ENCODE peak calls at places on chromosome 22, in eight cellular contexts. One of them, this sample, is unnamed. For H3K4me1 and H3K36me3, the result is how much of the 10 kb centered on the place peaks cover.

GRCh38 chr22:22711532-22711913 is 67.1 kb downstream of the GGTLC2 start:
- DNase-seq in SK-N-SH: no peak
- DNase-seq in mesenchymal stem cell: no peak
- DNase-seq in K562: no peak
- DNase-seq in mammary epithelial cell: no peak
- DNase-seq in fibroblast of lung: no peak
- DNase-seq in GM23338: no peak
- DNase-seq in IMR-90: no peak
- DNase-seq in this sample: no peak

GRCh38 chr22:49119551-49119952 is 708.1 kb downstream of the BRD1 start:
- DNase-seq in SK-N-SH: no peak
- DNase-seq in mesenchymal stem cell: no peak
- DNase-seq in K562: no peak
- DNase-seq in mammary epithelial cell: no peak
- DNase-seq in fibroblast of lung: no peak
- DNase-seq in GM23338: no peak
- DNase-seq in IMR-90: no peak
- DNase-seq in this sample: no peak

GRCh38 chr22:32794449-32795213 is 6.9 kb upstream of the TIMP3 start:
- DNase-seq in SK-N-SH: no peak
- DNase-seq in mesenchymal stem cell: no peak
- DNase-seq in K562: peak
- DNase-seq in mammary epithelial cell: no peak
- DNase-seq in fibroblast of lung: peak
- DNase-seq in GM23338: peak
- DNase-seq in IMR-90: peak
- DNase-seq in this sample: peak

GRCh38 chr22:16824718-16825687 is at the start of gene XKR3:
- DNase-seq in SK-N-SH: no peak
- DNase-seq in mesenchymal stem cell: no peak
- DNase-seq in K562: no peak
- DNase-seq in mammary epithelial cell: no peak
- DNase-seq in fibroblast of lung: no peak
- DNase-seq in GM23338: peak
- DNase-seq in IMR-90: no peak
- DNase-seq in this sample: peak

GRCh38 chr22:44102121-44102520 is 78.0 kb downstream of the PARVB start:
- DNase-seq in SK-N-SH: no peak
- DNase-seq in mesenchymal stem cell: no peak
- DNase-seq in K562: no peak
- DNase-seq in mammary epithelial cell: no peak
- DNase-seq in fibroblast of lung: no peak
- DNase-seq in GM23338: no peak
- DNase-seq in IMR-90: no peak
- DNase-seq in this sample: no peak

GRCh38 chr22:43847376-43848289 is 14.7 kb downstream of the SULT4A1 start:
- DNase-seq in SK-N-SH: no peak
- DNase-seq in mesenchymal stem cell: no peak
- DNase-seq in K562: no peak
- DNase-seq in mammary epithelial cell: no peak
- DNase-seq in fibroblast of lung: no peak
- DNase-seq in GM23338: no peak
- DNase-seq in IMR-90: no peak
- DNase-seq in this sample: no peak

GRCh38 chr22:39946571-39947407 is 13.4 kb upstream of the TMA7B start:
- DNase-seq in SK-N-SH: peak
- DNase-seq in mesenchymal stem cell: no peak
- DNase-seq in K562: peak
- DNase-seq in mammary epithelial cell: peak
- DNase-seq in fibroblast of lung: no peak
- DNase-seq in GM23338: no peak
- DNase-seq in IMR-90: no peak
- DNase-seq in this sample: no peak

GRCh38 chr22:32920032-32920628 is 118.6 kb downstream of the TIMP3 start:
- DNase-seq in SK-N-SH: peak
- DNase-seq in mesenchymal stem cell: peak
- DNase-seq in K562: no peak
- DNase-seq in mammary epithelial cell: no peak
- DNase-seq in fibroblast of lung: peak
- DNase-seq in GM23338: no peak
- DNase-seq in IMR-90: peak
- DNase-seq in this sample: peak

GRCh38 chr22:17700778-17701177 is 62.2 kb downstream of the BCL2L13 start:
- DNase-seq in SK-N-SH: no peak
- DNase-seq in mesenchymal stem cell: no peak
- DNase-seq in K562: no peak
- DNase-seq in mammary epithelial cell: no peak
- DNase-seq in fibroblast of lung: no peak
- DNase-seq in GM23338: peak
- DNase-seq in IMR-90: no peak
- DNase-seq in this sample: peak

GRCh38 chr22:22348127-22348814 is 103.7 kb downstream of the VPREB1 start:
- DNase-seq in SK-N-SH: no peak
- DNase-seq in mesenchymal stem cell: peak
- DNase-seq in K562: no peak
- DNase-seq in mammary epithelial cell: no peak
- DNase-seq in fibroblast of lung: no peak
- DNase-seq in GM23338: peak
- DNase-seq in IMR-90: no peak
- DNase-seq in this sample: peak

GRCh38 chr22:31233001-31233400 is 20.9 kb downstream of the LIMK2 start:
- DNase-seq in SK-N-SH: no peak
- DNase-seq in mesenchymal stem cell: no peak
- DNase-seq in K562: no peak
- DNase-seq in mammary epithelial cell: no peak
- DNase-seq in fibroblast of lung: peak
- DNase-seq in GM23338: no peak
- DNase-seq in IMR-90: no peak
- DNase-seq in this sample: no peak

GRCh38 chr22:50670914-50671538 is 1.6 kb upstream of the SHANK3 start:
- DNase-seq in SK-N-SH: no peak
- DNase-seq in mesenchymal stem cell: no peak
- DNase-seq in K562: no peak
- DNase-seq in mammary epithelial cell: no peak
- DNase-seq in fibroblast of lung: no peak
- DNase-seq in GM23338: no peak
- DNase-seq in IMR-90: no peak
- DNase-seq in this sample: no peak

GRCh38 chr22:39839917-39840510 is 53.5 kb downstream of the ENTHD1 start:
- DNase-seq in SK-N-SH: no peak
- DNase-seq in mesenchymal stem cell: no peak
- DNase-seq in K562: peak
- DNase-seq in mammary epithelial cell: no peak
- DNase-seq in fibroblast of lung: no peak
- DNase-seq in GM23338: no peak
- DNase-seq in IMR-90: no peak
- DNase-seq in this sample: no peak

GRCh38 chr22:41009222-41009948 is 58.2 kb downstream of the RBX1 start:
- DNase-seq in SK-N-SH: no peak
- DNase-seq in mesenchymal stem cell: no peak
- DNase-seq in K562: no peak
- DNase-seq in mammary epithelial cell: peak
- DNase-seq in fibroblast of lung: peak
- DNase-seq in GM23338: no peak
- DNase-seq in IMR-90: peak
- DNase-seq in this sample: peak

GRCh38 chr22:23216331-23217170 is 36.2 kb downstream of the BCR start:
- DNase-seq in SK-N-SH: no peak
- DNase-seq in mesenchymal stem cell: no peak
- DNase-seq in K562: peak
- DNase-seq in mammary epithelial cell: no peak
- DNase-seq in fibroblast of lung: no peak
- DNase-seq in GM23338: no peak
- DNase-seq in IMR-90: no peak
- DNase-seq in this sample: no peak

GRCh38 chr22:50696251-50696798 is 23.7 kb downstream of the SHANK3 start:
- DNase-seq in SK-N-SH: no peak
- DNase-seq in mesenchymal stem cell: no peak
- DNase-seq in K562: no peak
- DNase-seq in mammary epithelial cell: peak
- DNase-seq in fibroblast of lung: no peak
- DNase-seq in GM23338: no peak
- DNase-seq in IMR-90: no peak
- DNase-seq in this sample: no peak

GRCh38 chr22:37823134-37823985 is at the start of gene GALR3:
- DNase-seq in SK-N-SH: no peak
- DNase-seq in mesenchymal stem cell: no peak
- DNase-seq in K562: no peak
- DNase-seq in mammary epithelial cell: no peak
- DNase-seq in fibroblast of lung: no peak
- DNase-seq in GM23338: no peak
- DNase-seq in IMR-90: no peak
- DNase-seq in this sample: no peak
- H3K4me2 ChIP-seq in SK-N-SH: no peak
- H3K4me2 ChIP-seq in mesenchymal stem cell: no peak
- H3K4me2 ChIP-seq in K562: no peak
- H3K4me2 ChIP-seq in mammary epithelial cell: no peak
- H3K4me2 ChIP-seq in fibroblast of lung: no peak
- H3K4me2 ChIP-seq in GM23338: peak
- H3K4me2 ChIP-seq in IMR-90: no peak
- H3K4me2 ChIP-seq in this sample: no peak

GRCh38 chr22:20526305-20526627 is 18.9 kb downstream of the MED15 start:
- DNase-seq in SK-N-SH: no peak
- DNase-seq in mesenchymal stem cell: no peak
- DNase-seq in K562: peak
- DNase-seq in mammary epithelial cell: no peak
- DNase-seq in fibroblast of lung: no peak
- DNase-seq in GM23338: no peak
- DNase-seq in IMR-90: no peak
- DNase-seq in this sample: no peak

GRCh38 chr22:20531154-20531403 is 23.7 kb downstream of the MED15 start:
- DNase-seq in SK-N-SH: no peak
- DNase-seq in mesenchymal stem cell: no peak
- DNase-seq in K562: no peak
- DNase-seq in mammary epithelial cell: no peak
- DNase-seq in fibroblast of lung: no peak
- DNase-seq in GM23338: no peak
- DNase-seq in IMR-90: no peak
- DNase-seq in this sample: no peak

GRCh38 chr22:20526628-20527355 is 19.4 kb downstream of the MED15 start:
- DNase-seq in SK-N-SH: no peak
- DNase-seq in mesenchymal stem cell: peak
- DNase-seq in K562: peak
- DNase-seq in mammary epithelial cell: peak
- DNase-seq in fibroblast of lung: peak
- DNase-seq in GM23338: no peak
- DNase-seq in IMR-90: peak
- DNase-seq in this sample: peak

GRCh38 chr22:20530368-20531153 is 23.2 kb downstream of the MED15 start:
- DNase-seq in SK-N-SH: no peak
- DNase-seq in mesenchymal stem cell: peak
- DNase-seq in K562: no peak
- DNase-seq in mammary epithelial cell: peak
- DNase-seq in fibroblast of lung: peak
- DNase-seq in GM23338: no peak
- DNase-seq in IMR-90: peak
- DNase-seq in this sample: peak

DNA sequence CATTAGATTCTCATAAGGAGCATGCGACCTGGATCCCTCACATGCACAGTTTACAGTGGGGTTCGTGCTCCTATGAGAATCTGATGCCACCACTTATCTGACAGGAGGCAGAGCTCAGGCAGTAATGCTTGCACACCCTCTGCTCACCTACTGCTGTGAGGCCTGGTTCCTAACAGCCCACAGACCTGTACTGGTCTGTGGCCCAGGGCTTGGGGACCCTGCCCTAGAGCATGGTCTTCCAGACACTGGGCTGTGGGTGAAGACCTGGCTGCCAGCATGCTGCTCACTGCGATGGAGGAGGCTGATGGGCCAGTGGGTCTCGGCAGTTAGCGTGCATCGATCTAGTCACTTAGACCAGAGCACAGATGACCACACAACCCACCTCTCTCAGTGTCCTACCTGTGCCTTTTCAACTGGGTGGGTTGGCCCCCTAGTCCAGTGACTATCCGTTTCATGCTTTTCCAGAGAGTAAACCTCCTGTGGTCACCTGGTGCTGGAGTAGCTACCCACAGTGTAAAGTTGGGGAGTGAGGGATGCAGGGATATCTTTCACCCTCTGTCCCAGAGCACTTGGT is 21.1 kb downstream of the MED15 start:
- DNase-seq in SK-N-SH: no peak
- DNase-seq in mesenchymal stem cell: no peak
- DNase-seq in K562: no peak
- DNase-seq in mammary epithelial cell: no peak
- DNase-seq in fibroblast of lung: no peak
- DNase-seq in GM23338: no peak
- DNase-seq in IMR-90: no peak
- DNase-seq in this sample: no peak
- H3K4me1 ChIP-seq in SK-N-SH: half or more
- H3K4me1 ChIP-seq in mesenchymal stem cell: half or more
- H3K4me1 ChIP-seq in K562: half or more
- H3K4me1 ChIP-seq in mammary epithelial cell: half or more
- H3K4me1 ChIP-seq in fibroblast of lung: under half
- H3K4me1 ChIP-seq in GM23338: under half
- H3K4me1 ChIP-seq in IMR-90: half or more
- H3K4me1 ChIP-seq in this sample: half or more

GRCh38 chr22:29674121-29674520 is 45.7 kb upstream of the CABP7 start:
- DNase-seq in SK-N-SH: no peak
- DNase-seq in mesenchymal stem cell: no peak
- DNase-seq in K562: no peak
- DNase-seq in mammary epithelial cell: no peak
- DNase-seq in fibroblast of lung: no peak
- DNase-seq in GM23338: no peak
- DNase-seq in IMR-90: no peak
- DNase-seq in this sample: no peak
- H3K36me3 ChIP-seq in SK-N-SH: half or more
- H3K36me3 ChIP-seq in mesenchymal stem cell: half or more
- H3K36me3 ChIP-seq in K562: half or more
- H3K36me3 ChIP-seq in mammary epithelial cell: under half
- H3K36me3 ChIP-seq in fibroblast of lung: under half
- H3K36me3 ChIP-seq in GM23338: under half
- H3K36me3 ChIP-seq in IMR-90: half or more
- H3K36me3 ChIP-seq in this sample: under half

DNA sequence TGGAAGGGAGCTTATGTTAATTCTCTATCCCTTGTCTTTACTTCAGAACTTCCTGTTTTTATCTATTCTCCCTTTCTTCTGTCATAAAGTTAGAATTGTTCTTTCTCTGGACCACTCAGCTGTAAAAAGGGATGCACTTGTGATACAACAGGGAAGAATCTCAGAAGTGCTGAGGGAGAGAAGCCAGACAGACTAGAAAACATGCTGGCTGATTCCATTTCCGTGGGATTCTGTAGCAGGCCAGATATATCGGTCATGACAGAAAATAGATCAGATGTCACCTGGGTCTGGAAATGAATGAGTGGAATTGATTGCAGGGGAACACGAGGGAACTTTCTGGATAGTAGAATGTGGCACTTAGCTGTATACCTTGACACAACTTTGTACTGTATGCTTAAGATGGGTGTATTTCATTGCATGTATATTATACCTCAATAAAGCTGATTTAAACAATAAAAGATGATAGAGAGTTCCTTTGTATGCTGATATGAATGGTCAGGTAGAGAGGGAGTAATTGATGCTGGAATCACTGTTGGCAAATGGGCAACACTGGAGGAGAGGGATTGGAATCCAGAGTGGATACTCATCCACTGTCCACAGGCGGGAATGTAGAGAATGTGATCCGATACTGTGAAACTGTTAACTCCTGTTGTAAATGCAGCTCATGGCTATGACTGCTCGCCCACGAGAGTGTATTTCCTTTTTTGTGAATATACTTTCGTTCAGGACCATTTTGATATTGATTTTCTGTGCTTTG is 59.6 kb downstream of the ATXN10 start:
- DNase-seq in SK-N-SH: no peak
- DNase-seq in mesenchymal stem cell: peak
- DNase-seq in K562: no peak
- DNase-seq in mammary epithelial cell: peak
- DNase-seq in fibroblast of lung: peak
- DNase-seq in GM23338: peak
- DNase-seq in IMR-90: peak
- DNase-seq in this sample: peak
- H3K4me2 ChIP-seq in SK-N-SH: peak
- H3K4me2 ChIP-seq in mesenchymal stem cell: no peak
- H3K4me2 ChIP-seq in K562: no peak
- H3K4me2 ChIP-seq in mammary epithelial cell: peak
- H3K4me2 ChIP-seq in fibroblast of lung: no peak
- H3K4me2 ChIP-seq in GM23338: no peak
- H3K4me2 ChIP-seq in IMR-90: peak
- H3K4me2 ChIP-seq in this sample: peak